ENCODE peak calls at places on chromosomes 3 and 15, in six cellular contexts. P, X, D, H, S and W are unnamed samples.

GRCh38 chr3:43505351-43505750 is 116.5 kb downstream of the ANO10 start:
- DNase-seq in P (no peak), X (no peak), D (no peak), H (no peak), S (no peak), W (no peak)

GRCh38 chr15:51726302-51727073 is 11.0 kb downstream of the LYSMD2 start:
- DNase-seq in P (no peak), X (peak), D (peak), H (no peak), S (no peak), W (no peak)

GRCh38 chr3:51585197-51585596 is 46.7 kb downstream of the RAD54L2 start:
- DNase-seq in P (no peak), X (no peak), D (no peak), H (no peak), S (no peak), W (no peak)

GRCh38 chr3:165815682-165816081 is 21.5 kb downstream of the BCHE start:
- DNase-seq in P (no peak), X (no peak), D (no peak), H (no peak), S (no peak), W (no peak)

GRCh38 chr15:73856458-73857192 is 16.7 kb upstream of the TBC1D21 start:
- DNase-seq in P (no peak), X (no peak), D (no peak), H (no peak), S (no peak), W (no peak)

GRCh38 chr15:67897646-67898045 is 57.8 kb upstream of the RNU6-1 start:
- DNase-seq in P (no peak), X (peak), D (peak), H (no peak), S (peak), W (no peak)

GRCh38 chr3:141129049-141130038 is 78.2 kb downstream of the SPSB4 start:
- DNase-seq in P (no peak), X (no peak), D (peak), H (no peak), S (no peak), W (no peak)

GRCh38 chr15:70856884-70857546 is 3.1 kb upstream of the LARP6 start:
- DNase-seq in P (no peak), X (peak), D (no peak), H (no peak), S (no peak), W (no peak)

GRCh38 chr15:45795487-45796069 is 160.7 kb downstream of the SQOR start:
- DNase-seq in P (no peak), X (peak), D (peak), H (peak), S (peak), W (no peak)

GRCh38 chr15:48447657-48448056 is 116.4 kb downstream of the DUT start:
- DNase-seq in P (no peak), X (peak), D (no peak), H (no peak), S (no peak), W (no peak)

GRCh38 chr3:190825389-190826016 is 37.0 kb downstream of the GMNC start:
- DNase-seq in P (no peak), X (no peak), D (no peak), H (no peak), S (no peak), W (no peak)

GRCh38 chr3:186340211-186340610 is 21.8 kb downstream of the DGKG start:
- DNase-seq in P (no peak), X (no peak), D (no peak), H (no peak), S (no peak), W (no peak)

GRCh38 chr3:172512363-172512762 is 10.9 kb downstream of the TNFSF10 start:
- DNase-seq in P (peak), X (peak), D (no peak), H (peak), S (peak), W (peak)

GRCh38 chr3:46907271-46907670 is 29.8 kb downstream of the PTH1R start:
- DNase-seq in P (no peak), X (no peak), D (no peak), H (no peak), S (no peak), W (peak)

GRCh38 chr3:195662-196061 is 901 bp upstream of the CHL1 start:
- DNase-seq in P (no peak), X (no peak), D (peak), H (no peak), S (no peak), W (no peak)

GRCh38 chr15:85707519-85708338 is 87.0 kb downstream of the KLHL25 start:
- DNase-seq in P (no peak), X (peak), D (peak), H (no peak), S (no peak), W (no peak)

GRCh38 chr3:130849111-130849552 is 44.8 kb upstream of the ATP2C1 start:
- DNase-seq in P (no peak), X (no peak), D (peak), H (peak), S (peak), W (no peak)

GRCh38 chr3:55682461-55682860 is 195.4 kb upstream of the WNT5A start:
- DNase-seq in P (no peak), X (no peak), D (no peak), H (no peak), S (no peak), W (no peak)

GRCh38 chr15:76386178-76386577 is 49.6 kb downstream of the ISL2 start:
- DNase-seq in P (no peak), X (no peak), D (no peak), H (no peak), S (no peak), W (no peak)

GRCh38 chr3:23811117-23811487 is 5.3 kb downstream of the UBE2E1 start:
- DNase-seq in P (no peak), X (no peak), D (peak), H (no peak), S (peak), W (no peak)

GRCh38 chr3:98737301-98737700 is 25.8 kb upstream of the ST3GAL6 start:
- DNase-seq in P (no peak), X (no peak), D (no peak), H (no peak), S (no peak), W (no peak)

GRCh38 chr15:67125589-67126502 is 60.4 kb downstream of the SMAD3 start:
- DNase-seq in P (no peak), X (peak), D (peak), H (no peak), S (no peak), W (peak)

GRCh38 chr3:148789156-148789555 is 38.5 kb upstream of the CPB1 start:
- DNase-seq in P (no peak), X (peak), D (no peak), H (no peak), S (no peak), W (no peak)

GRCh38 chr3:16741890-16742289 is 136.7 kb upstream of the DAZL start:
- DNase-seq in P (no peak), X (no peak), D (no peak), H (no peak), S (no peak), W (no peak)

GRCh38 chr3:8793242-8793641 is 23.8 kb upstream of the OXTR start:
- DNase-seq in P (no peak), X (peak), D (no peak), H (no peak), S (no peak), W (no peak)

GRCh38 chr3:183317271-183317670 is 64.2 kb downstream of the B3GNT5 start:
- DNase-seq in P (no peak), X (no peak), D (no peak), H (no peak), S (no peak), W (no peak)

GRCh38 chr3:123813876-123814275 is 70.3 kb downstream of the MYLK start:
- DNase-seq in P (no peak), X (no peak), D (no peak), H (no peak), S (no peak), W (no peak)

GRCh38 chr15:66650433-66650832 is 51.6 kb upstream of the SMAD6 start:
- DNase-seq in P (no peak), X (peak), D (no peak), H (no peak), S (no peak), W (no peak)

GRCh38 chr15:70582143-70582945 is 181.0 kb downstream of the UACA start:
- DNase-seq in P (no peak), X (peak), D (no peak), H (no peak), S (no peak), W (no peak)